ENCODE peak calls at places on chromosomes 7 and 10, in five cellular contexts. One of them, this sample, is unnamed.
A peak's percentile ranks its signal among the peaks of the same experiment; 100 is the strongest.

GRCh38 chr7:683526-684205 is 42.8 kb upstream of the DNAAF5 start:
- DNase-seq in H9: no peak
- DNase-seq in skeletal muscle cell: no peak
- DNase-seq in HEK293T: no peak
- DNase-seq in Daoy: no peak
- DNase-seq in this sample: no peak

GRCh38 chr7:138166681-138167080 is 90.4 kb downstream of the AKR1D1 start:
- DNase-seq in H9: no peak
- DNase-seq in Daoy: no peak
- DNase-seq in skeletal muscle cell: no peak
- DNase-seq in HEK293T: no peak
- DNase-seq in this sample: no peak

GRCh38 chr7:115724400-115725056 is 306.0 kb downstream of the TFEC start:
- DNase-seq in skeletal muscle cell: no peak
- DNase-seq in HEK293T: peak; percentile 17
- DNase-seq in H9: no peak
- DNase-seq in Daoy: peak; percentile 35
- DNase-seq in this sample: no peak

GRCh38 chr10:60737242-60737641 is 41.0 kb upstream of the CDK1 start:
- DNase-seq in skeletal muscle cell: no peak
- DNase-seq in Daoy: no peak
- DNase-seq in H9: no peak
- DNase-seq in HEK293T: no peak
- DNase-seq in this sample: no peak

GRCh38 chr7:101557978-101558741 is 70.9 kb downstream of the MYL10 start:
- DNase-seq in H9: peak; percentile 27
- DNase-seq in HEK293T: no peak
- DNase-seq in Daoy: no peak
- DNase-seq in skeletal muscle cell: no peak
- DNase-seq in this sample: no peak

GRCh38 chr10:58856508-58857240 is 319.8 kb upstream of the PHYHIPL start:
- DNase-seq in HEK293T: no peak
- DNase-seq in skeletal muscle cell: peak; percentile 93
- DNase-seq in H9: peak; percentile 34
- DNase-seq in Daoy: peak; percentile 88
- DNase-seq in this sample: peak; percentile 94

GRCh38 chr7:121139427-121139826 is 150.9 kb downstream of the CPED1 start:
- DNase-seq in H9: no peak
- DNase-seq in HEK293T: no peak
- DNase-seq in Daoy: no peak
- DNase-seq in skeletal muscle cell: no peak
- DNase-seq in this sample: no peak

GRCh38 chr7:133300097-133300496 is 47.2 kb downstream of the EXOC4 start:
- DNase-seq in HEK293T: no peak
- DNase-seq in H9: no peak
- DNase-seq in skeletal muscle cell: no peak
- DNase-seq in Daoy: no peak
- DNase-seq in this sample: no peak

GRCh38 chr10:93261961-93262610 is 188.4 kb downstream of the CYP26A1 start:
- DNase-seq in HEK293T: no peak
- DNase-seq in H9: no peak
- DNase-seq in Daoy: peak; percentile 13
- DNase-seq in skeletal muscle cell: no peak
- DNase-seq in this sample: peak; percentile 25

GRCh38 chr10:110815354-110816004 is 56.2 kb upstream of the PDCD4 start:
- DNase-seq in H9: no peak
- DNase-seq in Daoy: no peak
- DNase-seq in skeletal muscle cell: no peak
- DNase-seq in HEK293T: no peak
- DNase-seq in this sample: no peak

GRCh38 chr7:43077285-43077684 is 35.2 kb upstream of the HECW1 start:
- DNase-seq in Daoy: no peak
- DNase-seq in skeletal muscle cell: no peak
- DNase-seq in HEK293T: no peak
- DNase-seq in H9: peak; percentile 43
- DNase-seq in this sample: no peak

GRCh38 chr7:30503273-30504212 is 1.1 kb downstream of the GGCT start:
- DNase-seq in skeletal muscle cell: no peak
- DNase-seq in H9: no peak
- DNase-seq in HEK293T: no peak
- DNase-seq in Daoy: no peak
- DNase-seq in this sample: no peak

GRCh38 chr10:94545277-94546057 is at the start of gene HELLS:
- DNase-seq in HEK293T: peak; percentile 93
- DNase-seq in skeletal muscle cell: peak; percentile 59
- DNase-seq in Daoy: peak; percentile 85
- DNase-seq in H9: peak; percentile 92
- DNase-seq in this sample: peak; percentile 29

GRCh38 chr10:96513686-96514551 is at the start of gene TLL2:
- DNase-seq in skeletal muscle cell: peak; percentile 73
- DNase-seq in Daoy: peak; percentile 92
- DNase-seq in HEK293T: peak; percentile 95
- DNase-seq in H9: peak; percentile 96
- DNase-seq in this sample: peak; percentile 42

GRCh38 chr10:115092555-115093285 is 445 bp upstream of the ATRNL1 start:
- DNase-seq in HEK293T: peak; percentile 69
- DNase-seq in Daoy: peak; percentile 46
- DNase-seq in H9: peak; percentile 65
- DNase-seq in skeletal muscle cell: no peak
- DNase-seq in this sample: peak; percentile 5

GRCh38 chr7:650339-651031 is 76.0 kb upstream of the DNAAF5 start:
- DNase-seq in HEK293T: no peak
- DNase-seq in H9: no peak
- DNase-seq in Daoy: no peak
- DNase-seq in skeletal muscle cell: no peak
- DNase-seq in this sample: no peak

GRCh38 chr7:32941181-32941995 is 15.9 kb upstream of the FKBP9 start:
- DNase-seq in HEK293T: no peak
- DNase-seq in skeletal muscle cell: no peak
- DNase-seq in Daoy: no peak
- DNase-seq in H9: peak; percentile 41
- DNase-seq in this sample: no peak

GRCh38 chr10:36110097-36110496 is 468.0 kb upstream of the FZD8 start:
- DNase-seq in Daoy: no peak
- DNase-seq in skeletal muscle cell: no peak
- DNase-seq in H9: no peak
- DNase-seq in HEK293T: no peak
- DNase-seq in this sample: no peak

GRCh38 chr7:34320926-34321609 is 336.9 kb upstream of the NPSR1 start:
- DNase-seq in skeletal muscle cell: no peak
- DNase-seq in Daoy: peak; percentile 85
- DNase-seq in HEK293T: peak; percentile 73
- DNase-seq in H9: peak; percentile 84
- DNase-seq in this sample: peak; percentile 35